ENCODE peak calls at places on chromosomes 7 and 10, in five cellular contexts. U, I, C, X and H are unnamed samples. For H3K4me1 and H3K27me3, the result is how much of the 10 kb centered on the place peaks cover.

GRCh38 chr7:39709768-39710291 is 86.5 kb downstream of the RALA start:
- DNase-seq in U (no peak), I (peak), C (peak), X (no peak), H (no peak)

GRCh38 chr10:5927306-5927705 is 37.3 kb downstream of the FBH1 start:
- DNase-seq in U (no peak), I (no peak), C (no peak), X (no peak), H (peak)

GRCh38 chr7:116633131-116633988 is 38.6 kb upstream of the MET start:
- DNase-seq in U (no peak), I (no peak), C (peak), X (no peak), H (peak)

GRCh38 chr10:114632869-114633715 is 25.0 kb downstream of the ABLIM1 start:
- DNase-seq in U (no peak), I (no peak), C (no peak), X (peak), H (peak)

GRCh38 chr7:31108097-31108657 is 56.1 kb downstream of the ADCYAP1R1 start:
- DNase-seq in U (peak), I (no peak), C (no peak), X (no peak), H (no peak)

GRCh38 chr10:25017661-25018060 is 1.2 kb downstream of the THNSL1 start:
- DNase-seq in U (no peak), I (no peak), C (no peak), X (no peak), H (no peak)

GRCh38 chr10:154348-154747 is 19.1 kb downstream of the ZMYND11 start:
- DNase-seq in U (no peak), I (no peak), C (no peak), X (no peak), H (no peak)

GRCh38 chr10:61066661-61067353 is 122.8 kb upstream of the RHOBTB1 start:
- DNase-seq in U (no peak), I (no peak), C (no peak), X (no peak), H (no peak)

GRCh38 chr7:137411446-137411845 is 67.9 kb upstream of the PTN start:
- DNase-seq in U (no peak), I (no peak), C (no peak), X (no peak), H (no peak)

GRCh38 chr10:30704016-30704600 is 74.6 kb upstream of the LYZL2 start:
- DNase-seq in U (no peak), I (no peak), C (no peak), X (no peak), H (no peak)

GRCh38 chr7:100684534-100685042 is 9.5 kb downstream of the GIGYF1 start:
- DNase-seq in U (no peak), I (no peak), C (no peak), X (no peak), H (no peak)

GRCh38 chr10:61024801-61025201 is 80.8 kb upstream of the RHOBTB1 start:
- DNase-seq in U (no peak), I (peak), C (no peak), X (no peak), H (peak)

GRCh38 chr7:13986208-13986607 is 3.3 kb downstream of the ETV1 start:
- DNase-seq in U (no peak), I (no peak), C (no peak), X (no peak), H (no peak)

GRCh38 chr7:151506901-151507382 is 12.8 kb downstream of the RHEB start:
- DNase-seq in U (no peak), I (no peak), C (no peak), X (no peak), H (peak)
- H3K4me1 ChIP-seq in U (under half), I (half or more), C (under half), X (under half), H (under half)

DNA sequence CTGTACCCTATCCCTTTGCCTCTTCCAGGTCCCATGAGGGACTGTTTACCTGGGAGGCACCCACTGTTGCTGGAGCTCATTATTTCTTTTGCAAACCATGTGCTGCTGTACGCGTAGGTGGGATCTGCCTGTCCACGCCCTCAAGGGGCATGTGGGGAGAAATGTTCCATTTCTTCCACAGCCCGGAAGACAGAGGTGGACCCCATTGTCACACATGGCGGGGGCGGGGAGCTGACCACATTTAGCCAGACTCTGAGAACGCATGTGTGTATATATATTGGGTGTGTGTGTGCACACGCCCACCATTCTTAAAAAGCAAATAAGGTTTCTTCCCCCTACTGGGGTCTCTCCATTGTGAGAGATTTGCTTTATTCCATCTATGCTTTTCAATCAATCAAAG is 2.0 kb downstream of the PLXNA4 start:
- DNase-seq in U (no peak), I (no peak), C (no peak), X (no peak), H (no peak)
- H3K27me3 ChIP-seq in U (half or more), I (half or more), C (under half), X (half or more), H (under half)

GRCh38 chr10:99233680-99234018 is 2.0 kb downstream of the HPSE2 start:
- DNase-seq in U (no peak), I (no peak), C (no peak), X (no peak), H (no peak)

GRCh38 chr10:99234739-99235468 is 748 bp downstream of the HPSE2 start:
- DNase-seq in U (no peak), I (peak), C (no peak), X (no peak), H (no peak)

GRCh38 chr10:99234067-99234738 is 1.4 kb downstream of the HPSE2 start:
- DNase-seq in U (peak), I (peak), C (peak), X (no peak), H (no peak)

GRCh38 chr10:99233000-99233679 is 2.5 kb downstream of the HPSE2 start:
- DNase-seq in U (no peak), I (peak), C (no peak), X (no peak), H (no peak)

GRCh38 chr10:99232357-99232999 is 3.2 kb downstream of the HPSE2 start:
- DNase-seq in U (peak), I (peak), C (no peak), X (no peak), H (no peak)
- TF ChIP-seq EZH2 in U (peak), I (no peak), C (no peak), X (no peak), H (no peak)

DNA sequence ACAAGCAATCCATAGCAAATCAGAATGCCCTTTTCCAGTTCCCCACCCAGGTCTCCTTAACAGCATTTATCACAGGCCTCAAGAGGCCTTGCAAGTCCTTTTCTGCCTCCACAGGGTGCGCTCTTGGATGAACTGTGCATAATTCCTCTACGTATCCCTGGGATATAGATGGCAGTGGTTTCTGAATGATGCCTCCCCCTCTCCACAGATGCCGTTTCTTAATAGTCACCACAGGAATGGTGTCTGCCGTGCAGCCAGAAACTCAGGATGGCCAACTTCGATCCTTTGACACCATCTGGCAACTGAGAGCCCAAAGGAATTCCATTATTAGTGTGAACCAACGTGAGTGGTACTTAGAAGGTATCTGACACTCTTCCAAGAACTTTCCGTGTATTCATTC is 43.1 kb downstream of the JAZF1 start:
- DNase-seq in U (no peak), I (no peak), C (no peak), X (no peak), H (no peak)
- H3K4me1 ChIP-seq in U (under half), I (under half), C (under half), X (under half), H (under half)

DNA sequence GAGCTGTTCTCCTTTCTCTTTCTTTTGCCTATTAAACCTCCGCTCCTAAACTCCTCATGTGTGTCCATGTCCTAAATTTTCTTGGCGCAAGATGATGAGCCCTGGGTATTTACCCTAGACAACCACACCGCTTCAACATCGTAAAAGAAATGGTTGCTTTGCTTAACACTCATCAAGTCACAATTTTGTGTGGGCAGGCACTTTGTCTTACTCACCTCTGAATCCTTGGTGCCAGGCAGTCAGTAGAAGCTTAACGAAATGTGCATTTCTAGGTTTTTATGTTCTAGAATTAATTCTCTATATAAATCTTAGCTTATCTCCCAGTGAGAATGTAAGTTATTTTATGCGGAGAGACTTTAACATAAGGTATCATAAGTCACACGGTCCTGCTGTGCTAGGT is 478.7 kb downstream of the CALN1 start:
- DNase-seq in U (no peak), I (no peak), C (no peak), X (no peak), H (no peak)
- H3K27me3 ChIP-seq in U (under half), I (under half), C (under half), X (under half), H (under half)

DNA sequence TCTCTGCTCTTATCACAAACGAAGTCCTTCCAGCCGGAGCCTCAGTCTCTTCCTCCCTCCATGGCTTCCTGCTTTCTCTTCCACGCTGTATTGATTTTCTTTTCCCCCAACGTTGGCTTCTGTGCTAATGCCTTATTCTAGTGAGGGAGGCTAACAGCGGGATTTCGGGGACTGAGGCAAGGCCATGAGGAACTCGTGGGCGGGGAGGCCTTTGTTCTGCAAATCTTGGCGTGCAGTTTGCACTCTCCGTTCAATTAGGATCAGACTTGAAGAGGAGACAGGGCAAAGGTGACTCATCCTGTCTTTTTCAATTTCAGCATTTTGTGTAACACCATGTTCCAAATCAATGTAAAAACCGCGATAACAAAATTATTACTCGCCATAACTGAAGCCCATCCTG is 25.3 kb downstream of the EN2 start:
- DNase-seq in U (no peak), I (no peak), C (no peak), X (no peak), H (no peak)
- TF ChIP-seq EZH2 in U (no peak), I (no peak), C (no peak), X (peak), H (no peak)

GRCh38 chr7:131026297-131027003 is 292.4 kb upstream of the KLF14 start:
- DNase-seq in U (no peak), I (no peak), C (no peak), X (no peak), H (no peak)

GRCh38 chr7:131029002-131029401 is 295.0 kb upstream of the KLF14 start:
- DNase-seq in U (no peak), I (no peak), C (no peak), X (no peak), H (no peak)

GRCh38 chr7:131028293-131028692 is 294.3 kb upstream of the KLF14 start:
- DNase-seq in U (no peak), I (no peak), C (no peak), X (no peak), H (no peak)

GRCh38 chr7:131031100-131031868 is 296.4 kb upstream of the MKLN1 start:
- DNase-seq in U (no peak), I (no peak), C (peak), X (no peak), H (no peak)

DNA sequence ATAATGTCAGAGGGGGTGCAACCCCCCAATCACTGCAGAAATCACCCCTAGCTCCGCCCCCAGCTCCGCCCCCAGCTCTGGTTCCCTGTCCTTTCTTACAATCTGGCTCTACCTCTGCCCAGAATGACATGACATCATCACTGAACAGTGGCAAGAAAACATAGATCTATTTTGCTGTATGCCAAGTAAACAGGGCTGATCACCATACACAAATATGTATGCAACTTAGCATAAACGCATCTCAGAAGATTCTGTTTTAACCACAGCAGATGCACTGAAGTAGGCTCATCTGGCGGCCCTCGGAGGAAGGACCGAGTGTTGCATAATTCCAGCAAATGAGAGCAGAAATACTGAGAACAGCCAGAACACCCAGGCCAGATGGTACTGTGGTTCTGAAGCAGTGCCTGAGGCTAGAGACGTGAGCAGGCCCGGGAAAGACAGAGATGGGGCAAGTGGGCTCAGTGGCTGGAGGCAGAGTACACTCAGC is 293.3 kb upstream of the KLF14 start:
- DNase-seq in U (no peak), I (no peak), C (no peak), X (no peak), H (no peak)
- H3K4me1 ChIP-seq in U (under half), I (under half), C (half or more), X (under half), H (under half)

GRCh38 chr7:520503-521161 is 986 bp upstream of the PDGFA start:
- DNase-seq in U (peak), I (peak), C (no peak), X (no peak), H (no peak)
- H3K27me3 ChIP-seq in U (under half), I (half or more), C (under half), X (under half), H (under half)